ENCODE peak calls at places on chromosomes 11 and 22, in ten cellular contexts. A is WERI-Rb-1, T is left ventricle myocardium inferior, D is AG04449, I is IMR-90, Z is AG10803, U is lower leg skin, E is brain microvascular endothelial cell, N is fibroblast of mammary gland, O is RWPE2. G is an unnamed sample.

GRCh38 chr11:73225851-73226250 is 7.8 kb downstream of the P2RY2 start:
- DNase-seq in E (no peak), N (no peak), I (no peak), O (peak), D (no peak), A (no peak), T (no peak), U (no peak), Z (no peak), G (no peak)

GRCh38 chr22:47034905-47035419 is 272.5 kb downstream of the TBC1D22A start:
- DNase-seq in U (no peak), A (peak), T (no peak), I (no peak), O (no peak), E (no peak), N (no peak), D (no peak), Z (no peak), G (no peak)

GRCh38 chr11:2426221-2426620 is 18.1 kb downstream of the TRPM5 start:
- DNase-seq in E (no peak), I (no peak), T (no peak), U (no peak), Z (no peak), N (no peak), O (no peak), D (no peak), A (no peak), G (no peak)

GRCh38 chr11:71185411-71185810 is 67.0 kb downstream of the SHANK2 start:
- DNase-seq in T (no peak), I (no peak), D (no peak), E (no peak), Z (no peak), A (no peak), N (no peak), O (no peak), U (peak), G (no peak)

GRCh38 chr11:75534291-75535038 is 8.7 kb upstream of the GDPD5 start:
- DNase-seq in I (no peak), U (no peak), O (no peak), T (no peak), A (no peak), Z (no peak), D (no peak), N (no peak), E (no peak), G (no peak)

GRCh38 chr11:43644626-43645299 is 35.8 kb upstream of the HSD17B12 start:
- DNase-seq in U (no peak), O (no peak), A (no peak), N (peak), T (no peak), D (no peak), I (peak), E (no peak), Z (peak), G (no peak)

GRCh38 chr11:15883349-15883961 is 472.9 kb downstream of the SOX6 start:
- DNase-seq in A (no peak), E (no peak), T (no peak), U (no peak), N (peak), D (no peak), Z (no peak), I (peak), O (no peak), G (no peak)

GRCh38 chr11:60119708-60120107 is 31.2 kb downstream of the MS4A2 start:
- DNase-seq in I (no peak), E (no peak), Z (no peak), D (no peak), A (no peak), T (no peak), O (no peak), U (no peak), N (no peak), G (no peak)

GRCh38 chr11:72221386-72221785 is 3.2 kb upstream of the INPPL1 start:
- DNase-seq in U (peak), E (no peak), Z (no peak), A (no peak), D (no peak), O (no peak), N (no peak), I (no peak), T (no peak), G (peak)

GRCh38 chr22:30380011-30380410 is 7.2 kb downstream of the RNF215 start:
- DNase-seq in A (no peak), O (no peak), I (no peak), E (no peak), D (no peak), U (no peak), Z (no peak), T (no peak), N (no peak), G (no peak)

GRCh38 chr11:132821027-132821426 is 711.3 kb downstream of the OPCML start:
- DNase-seq in U (no peak), E (peak), N (no peak), I (peak), O (no peak), D (peak), T (no peak), Z (peak), A (no peak), G (no peak)

GRCh38 chr11:58968251-58968711 is 29.0 kb downstream of the GLYATL1 start:
- DNase-seq in O (no peak), N (no peak), A (no peak), T (peak), Z (peak), E (no peak), D (no peak), U (no peak), I (no peak), G (no peak)

GRCh38 chr11:33868646-33869461 is 23.0 kb downstream of the LMO2 start:
- DNase-seq in D (no peak), N (no peak), O (no peak), T (no peak), A (no peak), I (no peak), U (peak), Z (no peak), E (no peak), G (no peak)

GRCh38 chr22:45475063-45475747 is 27.5 kb upstream of the FBLN1 start:
- DNase-seq in I (peak), T (no peak), D (no peak), O (no peak), U (no peak), E (no peak), A (no peak), Z (peak), N (peak), G (no peak)

DNA sequence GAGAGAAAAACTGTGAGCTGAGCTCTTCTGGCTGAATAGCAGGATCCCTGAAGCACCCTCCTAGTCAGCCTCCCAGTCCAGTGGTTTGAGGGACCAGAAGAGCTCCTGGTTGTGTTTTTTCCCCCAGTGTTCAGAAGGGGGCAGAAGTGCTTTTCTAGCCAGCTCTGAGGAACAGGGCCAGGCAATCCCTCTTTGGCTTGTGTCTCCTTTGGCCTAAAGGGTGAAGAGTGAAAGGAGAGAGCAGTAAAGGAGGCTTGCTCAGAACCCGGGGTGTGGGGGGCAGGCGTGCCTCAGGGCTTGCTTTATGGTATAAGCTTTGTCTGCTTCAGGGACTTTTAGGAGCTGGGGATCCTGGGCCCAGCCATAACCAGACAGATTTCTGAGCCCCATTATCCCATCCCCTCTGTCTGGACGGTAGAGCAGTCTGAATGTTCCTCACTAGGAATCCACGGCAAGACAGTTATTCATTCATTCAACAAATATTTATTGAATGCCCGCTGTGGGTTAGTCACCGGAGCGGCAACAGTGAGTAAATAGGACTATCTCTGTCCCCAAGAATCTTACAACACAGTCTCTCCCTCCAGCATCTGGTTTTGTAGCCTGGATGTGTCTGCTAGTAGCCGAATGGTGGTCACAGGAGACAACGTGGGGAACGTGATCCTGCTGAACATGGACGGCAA is 14.5 kb downstream of the ACP2 start:
- DNase-seq in O (no peak), A (peak), Z (peak), E (peak), U (peak), D (no peak), T (peak), N (peak), I (peak), G (no peak)
- TF ChIP-seq CTCF in O (peak), A (peak), Z (peak), E (peak), U (no peak), D (peak), T (peak), N (peak), I (peak), G (peak)

GRCh38 chr11:61816736-61817455 is at the start of gene FADS1:
- DNase-seq in A (peak), T (peak), Z (peak), E (peak), I (peak), O (peak), U (peak), D (peak), N (peak), G (peak)

GRCh38 chr11:61817471-61818202 is 834 bp upstream of the FADS1 start:
- DNase-seq in O (no peak), N (no peak), U (no peak), E (no peak), I (no peak), T (no peak), D (no peak), A (no peak), Z (no peak), G (no peak)

GRCh38 chr11:61814958-61815789 is 1.6 kb downstream of the FADS1 start:
- DNase-seq in E (peak), N (peak), A (peak), T (peak), D (peak), O (peak), Z (peak), U (peak), I (peak), G (peak)

GRCh38 chr11:61814242-61814957 is 2.4 kb downstream of the FADS1 start:
- DNase-seq in N (peak), Z (peak), O (no peak), I (no peak), A (no peak), E (peak), T (no peak), U (no peak), D (no peak), G (no peak)

DNA sequence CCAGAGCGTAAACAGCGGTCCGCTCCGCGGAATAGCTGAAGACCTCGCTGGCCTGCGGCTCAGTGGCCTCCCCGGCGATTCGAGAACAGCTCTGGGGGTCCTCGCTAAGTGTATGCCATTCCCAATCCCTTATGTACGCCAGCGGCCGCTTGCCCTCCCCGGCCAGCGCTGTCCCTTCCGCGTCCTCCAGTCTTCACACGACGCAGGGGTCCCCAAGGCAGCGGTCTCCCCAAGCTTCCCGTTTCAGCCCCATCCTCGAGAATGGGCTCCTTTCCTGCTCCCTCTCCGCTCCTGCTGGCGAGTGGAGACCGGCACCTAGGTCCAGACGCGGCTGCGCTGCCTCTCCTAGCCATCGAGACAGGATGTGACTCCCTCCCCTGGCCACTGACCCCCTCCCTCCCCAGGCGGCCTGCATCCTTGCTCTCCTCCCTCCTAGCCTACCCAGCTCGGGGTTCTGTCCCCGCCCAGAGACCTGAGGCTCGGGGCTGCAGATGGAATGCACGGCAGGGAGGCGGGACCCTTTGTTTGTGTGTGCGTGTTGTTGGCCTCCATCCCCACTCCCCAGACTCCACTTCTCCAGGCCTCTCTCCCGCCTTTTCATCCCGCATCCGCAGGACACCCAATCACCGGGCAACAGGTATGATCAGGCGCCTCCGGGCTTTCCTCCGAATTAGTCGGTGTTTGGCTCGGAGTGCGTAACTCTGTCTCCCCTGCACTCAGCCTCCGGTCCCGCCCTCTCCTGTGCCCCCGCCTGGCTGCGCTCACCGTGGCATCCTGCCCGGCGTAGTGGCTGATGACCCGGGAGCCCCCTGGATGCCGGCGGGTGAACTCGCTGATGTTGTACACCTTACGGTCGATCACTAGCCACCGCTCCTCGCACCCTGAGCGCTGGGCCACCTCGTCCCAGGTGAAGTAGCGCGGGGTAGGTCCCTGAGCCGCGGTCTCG is 740 bp downstream of the FADS1 start:
- DNase-seq in E (peak), N (peak), A (peak), I (peak), T (peak), U (peak), Z (peak), D (no peak), O (peak), G (peak)
- TF ChIP-seq CTCF in E (peak), N (no peak), A (no peak), I (no peak), T (no peak), U (no peak), Z (no peak), D (no peak), O (no peak), G (no peak)

DNA sequence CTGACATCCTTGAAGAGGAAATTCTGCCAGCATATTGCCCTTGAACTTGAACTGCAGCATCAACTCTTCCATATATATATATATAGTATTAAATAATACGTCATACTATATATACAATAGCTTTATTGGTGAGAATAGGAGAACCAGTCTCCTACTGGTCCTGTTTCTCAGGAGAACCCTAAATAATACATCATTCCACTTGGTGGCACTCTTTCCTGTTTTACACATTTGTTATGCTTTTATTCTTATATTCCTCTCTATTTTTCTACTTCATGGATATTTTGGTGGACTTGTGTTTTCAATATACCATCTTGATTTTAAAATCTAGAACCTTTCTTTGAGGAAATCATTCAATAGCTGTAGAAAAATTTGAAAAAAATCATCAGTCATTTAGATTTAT is 193.3 kb downstream of the TRPC6 start:
- DNase-seq in E (peak), O (no peak), D (no peak), A (no peak), U (no peak), Z (peak), T (no peak), I (peak), N (peak), G (no peak)
- TF ChIP-seq CTCF in E (peak), O (peak), D (no peak), A (no peak), U (no peak), Z (peak), T (peak), I (peak), N (peak), G (peak)

DNA sequence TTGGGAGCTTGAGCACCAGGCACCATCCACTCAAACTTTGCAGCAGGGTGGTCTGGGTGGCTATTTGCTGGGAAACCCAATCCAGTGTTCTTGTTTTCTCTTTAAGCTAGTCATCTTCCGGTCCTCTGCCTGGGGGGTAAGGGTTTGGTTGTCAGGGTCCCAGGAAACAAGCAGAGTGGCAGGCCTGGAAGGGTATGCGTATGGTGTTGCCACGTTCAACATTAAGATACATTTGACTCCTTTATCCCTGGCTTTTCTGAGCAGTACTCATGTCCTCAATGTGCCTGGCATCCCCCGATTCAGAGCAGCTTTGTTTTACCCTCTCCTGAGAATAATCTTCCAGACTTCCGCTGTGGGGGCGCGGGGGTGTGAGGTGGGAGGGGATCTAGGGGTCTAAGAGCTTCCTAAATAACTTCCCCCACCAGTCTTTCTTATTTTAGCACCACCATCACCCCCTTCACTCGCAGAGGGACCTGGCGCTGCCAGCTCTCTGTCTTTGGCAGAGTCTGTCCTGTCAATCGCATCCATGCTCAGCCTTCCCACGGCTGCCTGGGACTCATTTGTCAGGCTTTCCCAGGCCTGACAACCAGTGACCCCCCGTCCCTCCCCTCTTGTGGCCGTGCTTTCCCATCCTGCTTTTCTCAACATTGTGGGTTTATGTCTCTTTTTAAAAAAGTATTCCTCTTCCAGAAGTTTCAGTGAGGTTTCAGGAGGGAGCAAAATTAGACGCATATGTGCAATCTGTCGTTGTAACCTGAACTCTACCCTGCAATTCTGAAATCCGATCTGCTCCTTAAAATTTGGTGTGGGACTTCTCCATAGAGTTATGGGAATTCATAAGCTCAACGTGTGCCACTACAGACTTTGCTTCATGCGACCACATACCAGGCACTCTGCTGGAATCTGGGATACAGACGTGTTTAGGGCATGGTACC is 27.0 kb upstream of the RBFOX2 start:
- DNase-seq in I (peak), T (peak), U (no peak), O (no peak), Z (peak), A (no peak), E (peak), N (peak), D (no peak), G (no peak)
- TF ChIP-seq CTCF in I (no peak), T (no peak), U (no peak), O (no peak), Z (no peak), A (no peak), E (no peak), N (no peak), D (no peak), G (no peak)

DNA sequence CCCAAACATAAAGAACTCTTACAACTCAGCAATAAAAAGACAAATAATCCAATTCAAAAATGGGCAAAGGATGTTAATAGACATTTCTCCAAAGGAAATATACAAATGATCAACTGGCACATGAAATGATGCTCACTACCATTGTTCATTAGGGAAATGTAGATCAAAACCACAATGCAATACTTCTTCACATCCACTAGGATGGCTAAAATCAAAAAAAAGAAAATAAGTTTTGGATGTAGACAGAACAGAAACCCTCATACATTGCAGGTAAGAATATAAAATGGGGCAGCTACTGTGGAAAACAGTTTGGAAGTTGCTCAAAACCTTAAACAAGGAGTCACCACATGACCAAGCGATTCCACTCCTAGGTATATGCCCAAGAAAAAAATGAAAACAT is 16.3 kb downstream of the SIK3 start:
- DNase-seq in O (no peak), N (no peak), A (no peak), D (no peak), U (no peak), Z (no peak), T (no peak), E (no peak), I (no peak), G (no peak)
- TF ChIP-seq CTCF in O (no peak), N (peak), A (no peak), D (no peak), U (no peak), Z (no peak), T (no peak), E (no peak), I (no peak), G (peak)

DNA sequence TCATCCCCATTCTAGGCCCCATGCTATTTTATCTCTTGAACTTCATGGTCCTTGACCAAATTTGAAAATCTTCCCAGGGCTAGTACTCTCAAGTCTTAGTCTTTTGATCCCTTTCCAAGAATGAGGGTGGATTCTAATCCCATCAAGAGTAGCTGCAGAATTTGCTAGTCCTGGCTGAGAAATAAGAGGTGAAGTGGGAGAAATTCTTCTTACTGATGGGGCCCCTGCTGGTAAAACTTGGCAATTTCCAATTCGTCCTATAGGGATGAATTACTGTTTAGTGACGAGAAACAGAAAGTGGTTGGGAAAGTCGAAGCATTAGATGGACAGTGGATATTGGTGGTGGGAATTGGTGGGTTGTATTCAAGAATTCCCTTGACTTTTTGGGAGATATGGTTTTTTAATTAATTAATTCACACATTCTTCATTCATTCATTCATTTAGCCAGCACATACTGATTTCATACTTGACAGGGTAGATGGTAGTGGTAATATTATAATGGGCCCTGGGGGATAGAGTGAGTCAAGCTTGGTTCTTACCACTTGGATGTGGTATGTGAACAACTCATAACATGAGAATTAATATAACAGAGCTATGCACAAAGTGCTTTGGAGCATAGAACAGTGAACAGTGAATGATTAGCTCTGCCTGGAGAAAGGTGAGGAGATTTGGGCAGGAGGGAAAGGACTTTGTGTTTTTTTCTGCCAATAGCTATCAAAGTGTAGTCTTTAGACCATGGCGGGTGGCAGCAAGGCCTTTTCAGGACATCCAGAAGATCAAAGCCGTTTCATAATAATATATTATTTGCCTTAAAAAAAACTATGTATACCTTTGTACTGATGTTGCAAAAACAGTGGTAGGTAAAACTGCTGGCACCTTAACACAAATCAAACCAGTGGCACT is 103.8 kb downstream of the STIM1 start:
- DNase-seq in U (no peak), Z (peak), T (no peak), A (no peak), D (peak), I (peak), E (peak), N (peak), O (no peak), G (no peak)
- TF ChIP-seq CTCF in U (no peak), Z (peak), T (peak), A (no peak), D (no peak), I (peak), E (peak), N (peak), O (peak), G (peak)